ENCODE peak calls at places on chromosomes 13 and 19, in five cellular contexts. J is right atrium auricular region; H is CD8-positive, alpha-beta T cell; T is CD4-positive, alpha-beta T cell; M is ovary. K is an unnamed sample.

GRCh38 chr19:33208904-33209843 is 15.0 kb downstream of the LRP3 start:
- DNase-seq in J (no peak), H (no peak), T (no peak), M (peak), K (no peak)

GRCh38 chr19:21221653-21222052 is 79.8 kb downstream of the ZNF431 start:
- DNase-seq in J (no peak), H (no peak), T (no peak), M (no peak), K (no peak)

GRCh38 chr13:65926750-65927171 is 1303.4 kb downstream of the PCDH9 start:
- DNase-seq in J (no peak), H (no peak), T (no peak), M (no peak), K (no peak)

GRCh38 chr19:35756373-35757230 is at the start of gene HSPB6:
- DNase-seq in J (peak), H (no peak), T (no peak), M (peak), K (peak)

GRCh38 chr19:30516586-30516985 is 144.4 kb downstream of the ZNF536 start:
- DNase-seq in J (no peak), H (no peak), T (no peak), M (no peak), K (no peak)

GRCh38 chr13:97344250-97345175 is 89.5 kb upstream of the RAP2A start:
- DNase-seq in J (no peak), H (no peak), T (peak), M (peak), K (no peak)

GRCh38 chr13:21458457-21458815 is 667 bp downstream of the ZDHHC20 start:
- DNase-seq in J (no peak), H (peak), T (no peak), M (peak), K (no peak)

GRCh38 chr19:19033176-19033425 is 216 bp downstream of the SUGP2 start:
- DNase-seq in J (no peak), H (no peak), T (no peak), M (no peak), K (no peak)

GRCh38 chr19:18626906-18627305 is 9.9 kb upstream of the KLHL26 start:
- DNase-seq in J (no peak), H (no peak), T (no peak), M (no peak), K (no peak)

GRCh38 chr19:835201-835810 is 5.5 kb upstream of the PRTN3 start:
- DNase-seq in J (no peak), H (no peak), T (no peak), M (no peak), K (no peak)

GRCh38 chr19:13244920-13245319 is 94.7 kb downstream of the IER2 start:
- DNase-seq in J (no peak), H (no peak), T (no peak), M (no peak), K (no peak)

GRCh38 chr13:42041684-42042035 is 6.8 kb upstream of the DGKH start:
- DNase-seq in J (peak), H (no peak), T (no peak), M (peak), K (peak)

GRCh38 chr19:15225797-15226196 is 6.5 kb downstream of the EPHX3 start:
- DNase-seq in J (no peak), H (no peak), T (no peak), M (no peak), K (no peak)

GRCh38 chr13:99973786-99974185 is 2.2 kb upstream of the ZIC5 start:
- DNase-seq in J (no peak), H (no peak), T (no peak), M (no peak), K (no peak)

DNA sequence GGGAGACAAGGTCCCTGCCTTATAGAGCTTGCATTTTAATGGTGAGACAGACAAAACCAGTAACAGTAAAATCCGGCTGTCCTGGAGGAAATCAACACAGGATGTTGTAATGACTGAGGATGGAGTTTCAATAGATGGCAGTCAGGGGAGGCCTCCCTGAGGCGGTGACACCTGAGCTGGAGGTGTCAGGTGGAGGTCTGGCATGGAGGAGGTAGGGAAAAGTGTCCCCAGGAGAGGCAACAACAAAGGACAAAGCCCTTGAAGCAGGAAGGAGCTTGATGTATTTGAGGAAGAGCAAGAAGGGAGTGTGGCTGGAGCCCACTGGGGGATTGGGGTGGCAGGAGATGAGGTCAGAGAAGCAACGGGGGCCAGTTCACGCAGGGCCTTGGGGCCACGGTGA is 7.8 kb downstream of the GRIN2D start:
- DNase-seq in J (no peak), H (no peak), T (no peak), M (no peak), K (no peak)
- H3K27ac ChIP-seq in J (no peak), H (no peak), T (no peak), M (no peak), K (no peak)

GRCh38 chr13:51729853-51730553 is 74.0 kb downstream of the DHRS12 start:
- DNase-seq in J (peak), H (no peak), T (no peak), M (peak), K (peak)
- H3K27ac ChIP-seq in J (peak), H (no peak), T (no peak), M (no peak), K (peak)

GRCh38 chr19:39146686-39147450 is 21.3 kb downstream of the PAK4 start:
- DNase-seq in J (no peak), H (no peak), T (no peak), M (no peak), K (no peak)

GRCh38 chr19:39142655-39143054 is 17.1 kb downstream of the PAK4 start:
- DNase-seq in J (no peak), H (no peak), T (no peak), M (no peak), K (no peak)

GRCh38 chr19:39145180-39145953 is 19.8 kb downstream of the PAK4 start:
- DNase-seq in J (no peak), H (no peak), T (no peak), M (peak), K (no peak)

GRCh38 chr19:39146091-39146490 is 20.5 kb downstream of the PAK4 start:
- DNase-seq in J (no peak), H (no peak), T (no peak), M (no peak), K (no peak)

GRCh38 chr19:39144487-39145071 is 19.0 kb downstream of the PAK4 start:
- DNase-seq in J (no peak), H (no peak), T (no peak), M (peak), K (no peak)
- H3K27ac ChIP-seq in J (peak), H (no peak), T (no peak), M (peak), K (peak)

GRCh38 chr13:76939215-76939614 is 9.1 kb upstream of the ACOD1 start:
- DNase-seq in J (no peak), H (no peak), T (no peak), M (no peak), K (no peak)
- H3K27ac ChIP-seq in J (no peak), H (no peak), T (no peak), M (no peak), K (no peak)

GRCh38 chr13:25922373-25922772 is 129.4 kb downstream of the SHISA2 start:
- DNase-seq in J (no peak), H (no peak), T (no peak), M (no peak), K (no peak)

GRCh38 chr13:25916119-25916518 is 135.7 kb downstream of the SHISA2 start:
- DNase-seq in J (no peak), H (no peak), T (no peak), M (no peak), K (no peak)

GRCh38 chr13:25923217-25924085 is 128.4 kb downstream of the SHISA2 start:
- DNase-seq in J (no peak), H (no peak), T (no peak), M (no peak), K (no peak)

GRCh38 chr13:25920277-25920676 is 131.5 kb downstream of the SHISA2 start:
- DNase-seq in J (no peak), H (no peak), T (no peak), M (no peak), K (no peak)

DNA sequence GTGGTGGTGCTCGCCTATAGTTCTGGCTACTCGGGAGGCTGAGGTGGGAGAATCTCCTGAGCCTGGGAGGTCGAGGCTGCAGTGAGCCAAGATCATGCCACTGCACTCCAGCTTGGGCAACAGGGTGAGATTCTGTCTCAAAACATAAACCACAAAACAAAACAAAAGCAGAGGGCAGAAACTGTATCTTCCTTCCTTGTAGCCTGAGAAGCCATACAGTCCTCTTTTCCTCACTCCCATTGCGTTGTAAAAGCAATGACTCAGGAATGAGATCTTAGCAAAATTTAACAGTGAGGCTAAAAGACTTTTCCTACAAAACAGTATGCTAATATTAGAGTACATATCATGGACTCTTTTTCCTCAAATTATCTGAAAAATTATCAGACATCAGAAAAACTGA is 130.9 kb downstream of the SHISA2 start:
- DNase-seq in J (no peak), H (no peak), T (no peak), M (no peak), K (no peak)
- H3K27ac ChIP-seq in J (no peak), H (no peak), T (no peak), M (no peak), K (no peak)

GRCh38 chr19:16878181-16878965 is 10.4 kb upstream of the F2RL3 start:
- DNase-seq in J (no peak), H (no peak), T (no peak), M (no peak), K (no peak)
- H3K27ac ChIP-seq in J (no peak), H (no peak), T (no peak), M (no peak), K (no peak)

GRCh38 chr13:24040835-24041234 is 119.7 kb upstream of the SPATA13 start:
- DNase-seq in J (no peak), H (no peak), T (no peak), M (no peak), K (no peak)
- H3K27ac ChIP-seq in J (no peak), H (no peak), T (no peak), M (no peak), K (no peak)

GRCh38 chr13:76751278-76751677 is 134.9 kb downstream of the KCTD12 start:
- DNase-seq in J (no peak), H (no peak), T (no peak), M (no peak), K (no peak)

GRCh38 chr13:76741624-76742023 is 144.6 kb downstream of the KCTD12 start:
- DNase-seq in J (no peak), H (no peak), T (no peak), M (no peak), K (no peak)

GRCh38 chr13:76745246-76746200 is 140.7 kb downstream of the KCTD12 start:
- DNase-seq in J (no peak), H (no peak), T (no peak), M (no peak), K (no peak)
- H3K27ac ChIP-seq in J (no peak), H (no peak), T (no peak), M (no peak), K (peak)

GRCh38 chr19:38070573-38070972 is 153.4 kb downstream of the DPF1 start:
- DNase-seq in J (no peak), H (no peak), T (no peak), M (no peak), K (no peak)

GRCh38 chr19:38068851-38069250 is 155.2 kb downstream of the DPF1 start:
- DNase-seq in J (no peak), H (no peak), T (no peak), M (no peak), K (no peak)

GRCh38 chr19:38073806-38074685 is 150.0 kb downstream of the DPF1 start:
- DNase-seq in J (no peak), H (no peak), T (no peak), M (no peak), K (no peak)

GRCh38 chr19:38072776-38073411 is 151.1 kb downstream of the DPF1 start:
- DNase-seq in J (no peak), H (no peak), T (no peak), M (no peak), K (no peak)

GRCh38 chr19:38071647-38072046 is 152.4 kb downstream of the DPF1 start:
- DNase-seq in J (no peak), H (no peak), T (no peak), M (no peak), K (no peak)
- H3K27ac ChIP-seq in J (no peak), H (no peak), T (no peak), M (no peak), K (no peak)

GRCh38 chr19:27745978-27746542 is 1466.9 kb downstream of the UQCRFS1 start:
- DNase-seq in J (peak), H (no peak), T (no peak), M (no peak), K (peak)
- H3K27ac ChIP-seq in J (no peak), H (no peak), T (no peak), M (no peak), K (no peak)